ENCODE peak calls at places on chromosomes 11 and 22, in five cellular contexts. Y, O, I, V and T are unnamed samples.

GRCh38 chr22:23212061-23213030 is 32.0 kb downstream of the BCR start:
- DNase-seq in Y (no peak), O (no peak), V (no peak), I (no peak), T (no peak)

GRCh38 chr11:19087658-19088057 is 27.1 kb upstream of the MRGPRX2 start:
- DNase-seq in I (no peak), Y (no peak), V (no peak), O (no peak), T (no peak)

GRCh38 chr11:102006835-102007566 is 40.2 kb upstream of the CFAP300 start:
- DNase-seq in O (no peak), V (no peak), I (no peak), Y (no peak), T (no peak)

GRCh38 chr11:79956061-79956460 is 515.2 kb upstream of the TENM4 start:
- DNase-seq in O (no peak), I (no peak), V (no peak), Y (no peak), T (no peak)

GRCh38 chr11:69311767-69312385 is 17.9 kb downstream of the MYEOV start:
- DNase-seq in O (no peak), V (peak; percentile 45), I (peak; percentile 11), Y (peak; percentile 48), T (no peak)

GRCh38 chr11:112002491-112003216 is 22.6 kb upstream of the DLAT start:
- DNase-seq in V (no peak), I (no peak), O (no peak), Y (no peak), T (no peak)

GRCh38 chr11:33996498-33997454 is 54.8 kb upstream of the CAPRIN1 start:
- DNase-seq in O (no peak), I (peak; percentile 58), V (peak; percentile 78), Y (peak; percentile 74), T (peak; percentile 62)

GRCh38 chr22:49272546-49273125 is 555.0 kb downstream of the BRD1 start:
- DNase-seq in I (no peak), Y (no peak), V (no peak), O (no peak), T (no peak)

GRCh38 chr11:59247535-59248227 is 35.0 kb upstream of the MPEG1 start:
- DNase-seq in I (no peak), V (no peak), Y (no peak), O (no peak), T (no peak)

GRCh38 chr11:1780700-1781592 is 17.2 kb upstream of the CTSD start:
- DNase-seq in Y (peak; percentile 66), O (no peak), V (peak; percentile 63), I (peak; percentile 25), T (no peak)

GRCh38 chr11:109197656-109198055 is 224.3 kb upstream of the C11orf87 start:
- DNase-seq in I (no peak), Y (no peak), O (no peak), V (no peak), T (no peak)

GRCh38 chr11:123601136-123601535 is 53.3 kb downstream of the SCN3B start:
- DNase-seq in V (no peak), O (no peak), I (no peak), Y (no peak), T (no peak)

GRCh38 chr11:92332986-92333385 is 108.4 kb downstream of the FAT3 start:
- DNase-seq in O (no peak), V (no peak), I (no peak), Y (no peak), T (no peak)

GRCh38 chr11:114068327-114068726 is 8.8 kb downstream of the ZBTB16 start:
- DNase-seq in V (no peak), Y (peak; percentile 29), O (no peak), I (no peak), T (no peak)

GRCh38 chr11:5004429-5005274 is 10.0 kb downstream of the OR51L1 start:
- DNase-seq in I (peak; percentile 50), O (peak; percentile 44), V (peak; percentile 55), Y (no peak), T (no peak)

GRCh38 chr11:41301023-41301422 is 158.4 kb downstream of the LRRC4C start:
- DNase-seq in V (no peak), O (no peak), I (no peak), Y (no peak), T (no peak)

GRCh38 chr11:123253223-123253622 is 58.2 kb upstream of the CLMP start:
- DNase-seq in Y (no peak), V (no peak), I (no peak), O (no peak), T (no peak)

GRCh38 chr11:496834-497564 is 10.0 kb downstream of the RNH1 start:
- DNase-seq in Y (no peak), I (no peak), V (no peak), O (no peak), T (no peak)

GRCh38 chr11:497565-498296 is 9.3 kb downstream of the RNH1 start:
- DNase-seq in V (no peak), Y (no peak), O (no peak), I (peak; percentile 43), T (no peak)

GRCh38 chr11:495537-495931 is 11.5 kb downstream of the RNH1 start:
- DNase-seq in I (no peak), O (no peak), Y (no peak), V (no peak), T (no peak)

GRCh38 chr11:492416-493226 is 14.4 kb downstream of the RNH1 start:
- DNase-seq in V (no peak), Y (no peak), O (no peak), I (no peak), T (no peak)

DNA sequence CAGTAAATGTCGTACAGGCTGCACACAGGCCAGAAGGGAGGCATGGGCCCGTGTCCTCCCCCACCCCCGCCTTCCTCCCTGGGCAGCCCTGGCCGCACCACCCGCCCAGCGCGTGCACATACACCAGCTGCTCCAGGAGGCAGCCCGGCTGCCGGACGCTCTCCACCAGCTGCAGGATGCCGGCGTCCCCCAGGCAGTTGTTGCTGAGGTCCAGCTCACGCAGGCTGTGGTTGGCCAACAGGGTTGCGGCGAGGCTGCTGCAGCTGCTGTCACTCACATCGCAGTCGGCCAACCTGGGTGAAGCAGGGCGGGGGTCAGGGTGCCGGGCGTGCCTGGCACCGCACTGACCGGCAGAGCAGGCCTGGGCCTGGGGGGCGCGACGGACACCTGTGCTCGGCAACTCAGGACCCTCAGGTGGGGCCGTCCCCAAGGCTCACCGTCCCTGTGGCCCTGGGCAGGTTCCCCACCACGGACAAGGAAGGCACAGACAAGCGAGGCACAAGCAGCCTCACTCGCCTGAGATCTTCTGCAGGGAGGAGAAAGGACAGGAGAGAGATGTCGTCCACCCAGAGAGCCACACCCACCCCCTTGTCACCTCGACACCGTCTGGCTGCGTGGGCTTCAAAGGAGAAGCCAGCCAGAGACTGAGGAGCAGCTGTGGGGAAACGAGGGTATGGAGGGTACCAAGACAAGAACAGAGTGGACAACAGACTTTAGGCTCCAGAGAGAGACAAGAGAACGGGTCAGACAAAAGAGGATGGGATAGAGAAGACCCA is 12.1 kb downstream of the RNH1 start:
- DNase-seq in I (no peak), Y (no peak), O (no peak), V (no peak), T (no peak)
- TF ChIP-seq POLR2A in I (no peak), Y (no peak), O (no peak), V (no peak), T (no peak)

DNA sequence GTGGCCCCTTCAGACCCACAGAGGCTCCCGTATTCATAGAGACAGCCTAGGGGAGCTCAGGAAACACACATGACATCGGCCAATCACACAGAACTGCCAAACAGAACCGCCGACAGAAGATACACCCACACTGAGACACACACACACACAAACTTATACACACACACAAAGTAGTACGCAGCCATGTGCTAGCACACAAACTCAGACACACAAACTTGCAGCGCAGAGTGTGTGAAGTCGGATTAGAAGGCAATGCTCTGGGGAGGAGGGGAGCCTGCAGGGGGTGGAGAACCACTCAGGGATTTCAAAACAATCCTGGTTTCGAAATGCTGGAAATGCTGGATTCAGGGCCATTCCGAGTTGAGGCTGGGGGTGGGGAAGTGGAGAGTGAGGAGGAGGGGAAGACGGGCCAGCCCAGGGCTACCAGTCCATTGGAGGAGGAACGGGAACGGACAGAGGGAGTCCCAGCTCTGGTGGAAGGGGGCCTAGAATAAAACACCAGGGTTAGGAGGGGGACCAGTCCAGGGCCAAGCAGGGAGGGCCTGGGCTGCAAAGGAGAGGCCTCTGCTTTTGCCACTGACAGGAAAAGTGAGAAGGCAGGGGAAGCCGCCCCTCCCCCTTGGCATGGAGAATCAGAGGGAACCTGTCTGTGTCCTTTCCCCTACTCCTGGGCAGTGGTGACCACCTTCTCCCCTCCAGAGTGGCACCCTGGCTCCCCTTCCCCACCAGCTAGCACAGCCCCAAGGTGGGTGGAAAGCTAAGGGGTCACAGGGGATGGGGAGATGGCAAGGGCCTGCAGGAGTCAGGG is 4.4 kb downstream of the BCL9L start:
- DNase-seq in V (peak; percentile 92), O (peak; percentile 73), Y (peak; percentile 93), I (peak; percentile 84), T (peak; percentile 85)
- TF ChIP-seq POLR2A in V (peak; percentile 8), O (no peak), Y (no peak), I (no peak), T (peak; percentile 10)

DNA sequence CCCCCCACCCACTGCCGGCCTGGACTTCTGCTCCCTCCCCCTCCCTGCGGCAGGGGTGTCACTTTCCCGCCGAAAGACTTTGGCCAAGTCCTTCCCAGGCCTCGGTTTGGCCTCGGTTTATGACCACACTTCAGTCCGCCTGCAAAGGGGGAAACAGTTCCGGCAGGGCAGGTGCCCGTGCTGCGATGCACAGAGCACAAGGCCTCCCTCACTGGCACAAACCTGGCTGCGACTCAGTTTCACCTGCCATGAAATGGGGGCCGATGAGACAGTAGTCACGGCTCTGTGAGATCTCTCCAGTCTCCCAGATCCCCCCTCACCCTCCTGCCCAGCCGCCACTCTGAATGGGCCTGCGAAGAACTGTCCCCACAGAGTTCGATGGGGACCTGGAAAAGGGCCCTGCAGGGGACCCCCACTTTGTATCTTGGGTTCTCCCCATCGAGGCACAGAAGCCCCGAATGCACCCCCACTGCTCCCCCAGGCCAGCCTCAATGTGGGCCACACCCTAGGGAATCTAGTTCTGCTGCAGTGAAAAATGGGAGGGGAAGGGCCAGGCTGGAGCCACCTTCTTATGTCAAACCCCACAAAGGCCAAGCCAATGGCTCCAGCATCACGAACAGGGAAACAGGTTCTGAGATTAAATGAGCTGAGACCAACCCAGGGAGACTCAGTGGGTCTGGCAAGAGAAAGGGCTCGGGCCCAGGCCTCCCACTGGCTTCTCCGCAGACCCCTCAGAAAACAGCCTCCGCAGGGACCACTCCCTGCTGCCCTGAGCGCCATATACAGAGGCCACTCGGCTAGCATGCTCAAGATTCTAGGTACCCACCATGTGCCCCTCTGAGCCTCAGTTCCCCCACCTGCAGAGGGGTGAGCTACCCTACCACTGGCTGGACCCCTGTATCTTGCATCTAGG is 29.0 kb downstream of the ARVCF start:
- DNase-seq in V (no peak), O (peak; percentile 49), Y (no peak), I (no peak), T (peak; percentile 53)
- TF ChIP-seq POLR2A in V (no peak), O (no peak), Y (no peak), I (no peak), T (no peak)

DNA sequence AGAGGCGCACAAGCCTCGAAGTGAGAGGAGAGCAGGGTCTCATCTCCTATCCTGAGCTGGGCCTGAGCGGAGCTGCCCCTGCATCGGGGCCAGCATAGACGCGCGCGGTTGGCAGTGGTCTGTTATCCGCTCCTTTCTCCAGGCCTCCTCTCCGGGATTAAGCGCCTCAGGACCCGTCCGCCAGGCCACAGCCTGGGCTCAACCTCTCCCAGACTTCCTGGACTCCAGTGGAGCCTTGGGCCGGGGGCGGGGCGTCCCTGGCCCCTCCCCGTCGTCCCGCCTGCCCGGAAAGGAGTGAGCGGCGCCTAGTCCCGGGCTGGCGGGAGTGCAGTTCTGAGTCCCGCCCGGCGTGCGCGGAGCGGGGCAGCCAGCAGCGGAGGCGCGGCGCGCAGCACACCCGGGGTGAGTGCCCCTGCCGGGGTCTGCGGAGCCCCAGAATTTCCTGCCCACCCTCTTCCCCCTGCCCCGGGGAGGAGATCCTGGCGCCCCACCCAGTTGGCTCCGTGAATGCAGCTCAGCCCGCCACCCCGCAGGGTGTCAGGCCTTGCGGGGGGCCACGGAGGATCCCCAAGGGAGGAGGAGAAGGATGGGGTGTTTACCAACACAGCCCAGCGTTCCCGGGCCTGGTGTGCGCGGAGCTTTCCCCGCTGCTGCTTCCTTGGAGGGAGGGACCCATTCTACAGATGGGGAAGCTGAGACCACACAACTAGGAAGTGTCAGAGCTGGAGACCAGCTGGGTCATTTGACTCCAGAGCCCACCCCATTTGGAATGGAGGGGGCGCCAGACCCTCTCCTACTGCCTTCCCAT is at the start of gene TCIRG1:
- DNase-seq in V (peak; percentile 94), O (peak; percentile 94), Y (peak; percentile 96), I (peak; percentile 91), T (peak; percentile 87)
- TF ChIP-seq POLR2A in V (peak; percentile 99), O (peak; percentile 73), Y (peak; percentile 97), I (peak; percentile 90), T (peak; percentile 97)